ENCODE peak calls at places on chromosomes 13 and 19, in nine cellular contexts. G, Q, T, C, K, L, O, U and Z are unnamed samples.

GRCh38 chr13:28035146-28035782 is 46.8 kb upstream of the URAD start:
- DNase-seq in G (peak; percentile 49), Q (no peak), T (no peak), C (no peak), K (no peak), L (peak; percentile 78), O (peak; percentile 36), U (peak; percentile 14), Z (peak; percentile 17)

GRCh38 chr13:94658926-94659649 is 53.3 kb downstream of the SOX21 start:
- DNase-seq in G (peak; percentile 65), Q (no peak), T (no peak), C (no peak), K (no peak), L (peak; percentile 13), O (peak; percentile 7), U (no peak), Z (no peak)

GRCh38 chr13:80141114-80141849 is 199.6 kb downstream of the SPRY2 start:
- DNase-seq in G (no peak), Q (no peak), T (no peak), C (no peak), K (peak; percentile 13), L (no peak), O (peak; percentile 75), U (no peak), Z (no peak)

GRCh38 chr13:71169125-71169524 is 697.9 kb downstream of the DACH1 start:
- DNase-seq in G (no peak), Q (no peak), T (no peak), C (no peak), K (no peak), L (no peak), O (no peak), U (no peak), Z (no peak)

GRCh38 chr13:108070491-108070890 is 144.8 kb downstream of the LIG4 start:
- DNase-seq in G (no peak), Q (no peak), T (no peak), C (no peak), K (no peak), L (no peak), O (no peak), U (no peak), Z (no peak)

GRCh38 chr13:109815651-109816050 is 29.3 kb upstream of the IRS2 start:
- DNase-seq in G (no peak), Q (no peak), T (no peak), C (no peak), K (no peak), L (no peak), O (no peak), U (no peak), Z (no peak)

GRCh38 chr19:56404705-56405056 is 549 bp downstream of the ZNF583 start:
- DNase-seq in G (peak; percentile 20), Q (no peak), T (no peak), C (no peak), K (no peak), L (no peak), O (peak; percentile 23), U (no peak), Z (no peak)

GRCh38 chr13:113666951-113667701 is at the start of gene GRK1:
- DNase-seq in G (no peak), Q (no peak), T (no peak), C (no peak), K (peak; percentile 16), L (no peak), O (no peak), U (no peak), Z (no peak)

GRCh38 chr13:62309904-62310303 is 894.3 kb upstream of the PCDH20 start:
- DNase-seq in G (no peak), Q (no peak), T (no peak), C (no peak), K (peak; percentile 4), L (no peak), O (no peak), U (no peak), Z (no peak)

GRCh38 chr19:16076958-16077611 is 790 bp downstream of the TPM4 start:
- DNase-seq in G (peak; percentile 58), Q (no peak), T (no peak), C (peak; percentile 25), K (peak; percentile 73), L (peak; percentile 38), O (peak; percentile 71), U (no peak), Z (peak; percentile 13)

GRCh38 chr19:3722443-3723109 is 14.4 kb downstream of the TJP3 start:
- DNase-seq in G (no peak), Q (no peak), T (no peak), C (no peak), K (peak; percentile 74), L (no peak), O (no peak), U (peak; percentile 61), Z (no peak)

GRCh38 chr13:26964278-26965057 is 203.9 kb upstream of the GPR12 start:
- DNase-seq in G (peak; percentile 34), Q (no peak), T (no peak), C (no peak), K (no peak), L (peak; percentile 67), O (peak; percentile 14), U (peak; percentile 42), Z (no peak)

GRCh38 chr13:113650275-113650674 is 7.7 kb downstream of the ATP4B start:
- DNase-seq in G (no peak), Q (no peak), T (no peak), C (no peak), K (no peak), L (peak; percentile 20), O (no peak), U (no peak), Z (no peak)

GRCh38 chr19:17529239-17530158 is 18.1 kb downstream of the PGLS start:
- DNase-seq in G (no peak), Q (no peak), T (no peak), C (no peak), K (no peak), L (no peak), O (no peak), U (no peak), Z (no peak)

GRCh38 chr13:40375522-40376171 is 290.8 kb downstream of the FOXO1 start:
- DNase-seq in G (no peak), Q (no peak), T (no peak), C (no peak), K (no peak), L (no peak), O (peak; percentile 12), U (no peak), Z (no peak)

GRCh38 chr19:6801397-6802086 is 29.0 kb downstream of the VAV1 start:
- DNase-seq in G (no peak), Q (peak; percentile 90), T (no peak), C (peak; percentile 82), K (no peak), L (peak; percentile 51), O (peak; percentile 21), U (peak; percentile 85), Z (no peak)

GRCh38 chr19:48746738-48747575 is at the start of gene IZUMO1:
- DNase-seq in G (peak; percentile 95), Q (peak; percentile 65), T (no peak), C (peak; percentile 46), K (peak; percentile 91), L (peak; percentile 89), O (peak; percentile 90), U (no peak), Z (peak; percentile 20)

GRCh38 chr19:42140125-42140754 is 8.0 kb upstream of the POU2F2 start:
- DNase-seq in G (peak; percentile 73), Q (peak; percentile 59), T (no peak), C (no peak), K (peak; percentile 90), L (peak; percentile 65), O (peak; percentile 86), U (no peak), Z (no peak)

GRCh38 chr13:94535775-94536174 is 56.3 kb upstream of the DCT start:
- DNase-seq in G (no peak), Q (no peak), T (no peak), C (no peak), K (no peak), L (no peak), O (no peak), U (no peak), Z (no peak)

GRCh38 chr13:67642638-67643037 is 412.5 kb upstream of the PCDH9 start:
- DNase-seq in G (no peak), Q (no peak), T (no peak), C (no peak), K (no peak), L (no peak), O (no peak), U (no peak), Z (no peak)

GRCh38 chr13:42181381-42181953 is 90.5 kb upstream of the AKAP11 start:
- DNase-seq in G (no peak), Q (no peak), T (no peak), C (no peak), K (no peak), L (no peak), O (no peak), U (no peak), Z (no peak)

GRCh38 chr13:97295279-97296182 is 73.4 kb downstream of the MBNL2 start:
- DNase-seq in G (peak; percentile 93), Q (no peak), T (no peak), C (no peak), K (no peak), L (peak; percentile 35), O (peak; percentile 74), U (no peak), Z (peak; percentile 77)

GRCh38 chr19:10640361-10640760 is 13.8 kb upstream of the ILF3 start:
- DNase-seq in G (no peak), Q (no peak), T (no peak), C (no peak), K (no peak), L (no peak), O (no peak), U (no peak), Z (no peak)

GRCh38 chr13:30797847-30798246 is 62.5 kb downstream of the ALOX5AP start:
- DNase-seq in G (no peak), Q (no peak), T (no peak), C (no peak), K (no peak), L (no peak), O (no peak), U (no peak), Z (no peak)

GRCh38 chr13:29508874-29509249 is 86.6 kb downstream of the SLC7A1 start:
- DNase-seq in G (no peak), Q (no peak), T (no peak), C (no peak), K (no peak), L (no peak), O (no peak), U (no peak), Z (no peak)

GRCh38 chr13:72541674-72542073 is 185.8 kb downstream of the MZT1 start:
- DNase-seq in G (no peak), Q (no peak), T (no peak), C (no peak), K (no peak), L (no peak), O (no peak), U (no peak), Z (no peak)

GRCh38 chr13:70255406-70255991 is 147.2 kb upstream of the KLHL1 start:
- DNase-seq in G (no peak), Q (no peak), T (no peak), C (no peak), K (no peak), L (no peak), O (no peak), U (no peak), Z (no peak)

GRCh38 chr19:39430675-39431593 is 4.8 kb downstream of the RPS16 start:
- DNase-seq in G (peak; percentile 99), Q (peak; percentile 56), T (no peak), C (peak; percentile 39), K (no peak), L (peak; percentile 63), O (peak; percentile 52), U (peak; percentile 87), Z (peak; percentile 86)

GRCh38 chr13:46278474-46278873 is 66.7 kb downstream of the LRRC63 start:
- DNase-seq in G (no peak), Q (no peak), T (no peak), C (no peak), K (peak; percentile 6), L (no peak), O (no peak), U (no peak), Z (no peak)

GRCh38 chr13:112254900-112255299 is 121.3 kb upstream of the SPACA7 start:
- DNase-seq in G (no peak), Q (no peak), T (no peak), C (no peak), K (no peak), L (no peak), O (no peak), U (no peak), Z (no peak)

GRCh38 chr19:18205180-18205915 is 1.5 kb upstream of the RAB3A start:
- DNase-seq in G (peak; percentile 83), Q (peak; percentile 62), T (no peak), C (peak; percentile 58), K (peak; percentile 77), L (peak; percentile 46), O (peak; percentile 92), U (peak; percentile 23), Z (no peak)